ENCODE peak calls at places on chromosome 1, in nine cellular contexts. One of them, this sample, is unnamed. For H3K4me1, the result is how much of the 10 kb centered on the place peaks cover.

GRCh38 chr1:93672477-93673158 is 9.0 kb downstream of the BCAR3 start:
- DNase-seq in heart left ventricle: no peak
- DNase-seq in ovary: peak
- DNase-seq in mammary epithelial cell: no peak
- DNase-seq in upper lobe of right lung: peak
- DNase-seq in small intestine: no peak
- DNase-seq in cardiac muscle cell: peak
- DNase-seq in psoas muscle: no peak
- DNase-seq in CD8-positive, alpha-beta T cell: no peak
- DNase-seq in this sample: no peak

GRCh38 chr1:230237805-230238204 is 170.8 kb downstream of the GALNT2 start:
- DNase-seq in heart left ventricle: no peak
- DNase-seq in ovary: no peak
- DNase-seq in mammary epithelial cell: no peak
- DNase-seq in upper lobe of right lung: no peak
- DNase-seq in small intestine: no peak
- DNase-seq in cardiac muscle cell: no peak
- DNase-seq in psoas muscle: no peak
- DNase-seq in CD8-positive, alpha-beta T cell: no peak
- DNase-seq in this sample: no peak

GRCh38 chr1:41199375-41199774 is 42.7 kb downstream of the SCMH1 start:
- DNase-seq in heart left ventricle: no peak
- DNase-seq in ovary: no peak
- DNase-seq in mammary epithelial cell: no peak
- DNase-seq in upper lobe of right lung: no peak
- DNase-seq in small intestine: no peak
- DNase-seq in cardiac muscle cell: no peak
- DNase-seq in psoas muscle: no peak
- DNase-seq in CD8-positive, alpha-beta T cell: no peak
- DNase-seq in this sample: no peak

GRCh38 chr1:36322085-36322785 is 1.2 kb downstream of the EVA1B start:
- DNase-seq in heart left ventricle: peak
- DNase-seq in ovary: peak
- DNase-seq in mammary epithelial cell: no peak
- DNase-seq in upper lobe of right lung: no peak
- DNase-seq in small intestine: no peak
- DNase-seq in cardiac muscle cell: no peak
- DNase-seq in psoas muscle: no peak
- DNase-seq in CD8-positive, alpha-beta T cell: no peak
- DNase-seq in this sample: no peak

GRCh38 chr1:79457825-79458224 is 451.3 kb upstream of the ADGRL4 start:
- DNase-seq in heart left ventricle: no peak
- DNase-seq in ovary: no peak
- DNase-seq in mammary epithelial cell: no peak
- DNase-seq in upper lobe of right lung: no peak
- DNase-seq in small intestine: no peak
- DNase-seq in cardiac muscle cell: no peak
- DNase-seq in psoas muscle: no peak
- DNase-seq in CD8-positive, alpha-beta T cell: no peak
- DNase-seq in this sample: no peak

GRCh38 chr1:211335507-211336157 is 9.0 kb downstream of the TRAF5 start:
- DNase-seq in heart left ventricle: no peak
- DNase-seq in ovary: no peak
- DNase-seq in mammary epithelial cell: no peak
- DNase-seq in upper lobe of right lung: no peak
- DNase-seq in small intestine: peak
- DNase-seq in cardiac muscle cell: no peak
- DNase-seq in psoas muscle: no peak
- DNase-seq in CD8-positive, alpha-beta T cell: no peak
- DNase-seq in this sample: no peak

GRCh38 chr1:43435146-43436145 is 18.3 kb downstream of the HYI start:
- DNase-seq in heart left ventricle: peak
- DNase-seq in ovary: no peak
- DNase-seq in mammary epithelial cell: no peak
- DNase-seq in upper lobe of right lung: peak
- DNase-seq in small intestine: no peak
- DNase-seq in cardiac muscle cell: peak
- DNase-seq in psoas muscle: peak
- DNase-seq in CD8-positive, alpha-beta T cell: no peak
- DNase-seq in this sample: peak

GRCh38 chr1:227895828-227896685 is 51.7 kb downstream of the WNT9A start:
- DNase-seq in heart left ventricle: no peak
- DNase-seq in ovary: peak
- DNase-seq in mammary epithelial cell: peak
- DNase-seq in upper lobe of right lung: peak
- DNase-seq in small intestine: no peak
- DNase-seq in cardiac muscle cell: peak
- DNase-seq in psoas muscle: peak
- DNase-seq in CD8-positive, alpha-beta T cell: peak
- DNase-seq in this sample: peak

GRCh38 chr1:97192872-97193572 is 471.4 kb downstream of the PTBP2 start:
- DNase-seq in heart left ventricle: no peak
- DNase-seq in ovary: no peak
- DNase-seq in mammary epithelial cell: peak
- DNase-seq in upper lobe of right lung: no peak
- DNase-seq in small intestine: peak
- DNase-seq in cardiac muscle cell: no peak
- DNase-seq in psoas muscle: no peak
- DNase-seq in CD8-positive, alpha-beta T cell: no peak
- DNase-seq in this sample: no peak

GRCh38 chr1:18798533-18799445 is 60.7 kb downstream of the TAS1R2 start:
- DNase-seq in heart left ventricle: no peak
- DNase-seq in ovary: no peak
- DNase-seq in mammary epithelial cell: no peak
- DNase-seq in upper lobe of right lung: no peak
- DNase-seq in small intestine: no peak
- DNase-seq in cardiac muscle cell: no peak
- DNase-seq in psoas muscle: no peak
- DNase-seq in CD8-positive, alpha-beta T cell: no peak
- DNase-seq in this sample: no peak

GRCh38 chr1:35305383-35305782 is 36.9 kb downstream of the ZMYM4 start:
- DNase-seq in heart left ventricle: no peak
- DNase-seq in ovary: no peak
- DNase-seq in mammary epithelial cell: no peak
- DNase-seq in upper lobe of right lung: no peak
- DNase-seq in small intestine: no peak
- DNase-seq in cardiac muscle cell: no peak
- DNase-seq in psoas muscle: no peak
- DNase-seq in CD8-positive, alpha-beta T cell: no peak
- DNase-seq in this sample: no peak

GRCh38 chr1:42767510-42767924 is 468 bp downstream of the C1orf50 start:
- DNase-seq in heart left ventricle: no peak
- DNase-seq in ovary: no peak
- DNase-seq in mammary epithelial cell: peak
- DNase-seq in upper lobe of right lung: no peak
- DNase-seq in small intestine: peak
- DNase-seq in cardiac muscle cell: no peak
- DNase-seq in psoas muscle: no peak
- DNase-seq in CD8-positive, alpha-beta T cell: no peak
- DNase-seq in this sample: no peak

GRCh38 chr1:29324771-29325351 is 88.5 kb downstream of the PTPRU start:
- DNase-seq in heart left ventricle: no peak
- DNase-seq in ovary: peak
- DNase-seq in mammary epithelial cell: no peak
- DNase-seq in upper lobe of right lung: peak
- DNase-seq in small intestine: peak
- DNase-seq in cardiac muscle cell: peak
- DNase-seq in psoas muscle: no peak
- DNase-seq in CD8-positive, alpha-beta T cell: no peak
- DNase-seq in this sample: no peak

GRCh38 chr1:13556224-13556764 is 27.3 kb upstream of the PDPN start:
- DNase-seq in heart left ventricle: no peak
- DNase-seq in ovary: no peak
- DNase-seq in mammary epithelial cell: no peak
- DNase-seq in upper lobe of right lung: no peak
- DNase-seq in small intestine: no peak
- DNase-seq in cardiac muscle cell: no peak
- DNase-seq in psoas muscle: no peak
- DNase-seq in CD8-positive, alpha-beta T cell: no peak
- DNase-seq in this sample: no peak

GRCh38 chr1:25997759-25998074 is at the start of gene PAFAH2:
- DNase-seq in heart left ventricle: no peak
- DNase-seq in ovary: no peak
- DNase-seq in mammary epithelial cell: no peak
- DNase-seq in upper lobe of right lung: peak
- DNase-seq in small intestine: no peak
- DNase-seq in cardiac muscle cell: no peak
- DNase-seq in psoas muscle: peak
- DNase-seq in CD8-positive, alpha-beta T cell: no peak
- DNase-seq in this sample: peak

GRCh38 chr1:2548068-2548589 is 8.0 kb upstream of the TNFRSF14 start:
- DNase-seq in heart left ventricle: peak
- DNase-seq in ovary: peak
- DNase-seq in mammary epithelial cell: peak
- DNase-seq in upper lobe of right lung: peak
- DNase-seq in small intestine: peak
- DNase-seq in cardiac muscle cell: peak
- DNase-seq in psoas muscle: peak
- DNase-seq in CD8-positive, alpha-beta T cell: peak
- DNase-seq in this sample: peak

GRCh38 chr1:187236676-187237075 is 407.9 kb downstream of the PLA2G4A start:
- DNase-seq in heart left ventricle: peak
- DNase-seq in ovary: no peak
- DNase-seq in mammary epithelial cell: no peak
- DNase-seq in upper lobe of right lung: no peak
- DNase-seq in small intestine: no peak
- DNase-seq in cardiac muscle cell: peak
- DNase-seq in psoas muscle: no peak
- DNase-seq in CD8-positive, alpha-beta T cell: no peak
- DNase-seq in this sample: no peak

GRCh38 chr1:170445096-170445495 is 86.9 kb upstream of the GORAB start:
- DNase-seq in heart left ventricle: no peak
- DNase-seq in ovary: no peak
- DNase-seq in mammary epithelial cell: peak
- DNase-seq in upper lobe of right lung: no peak
- DNase-seq in small intestine: no peak
- DNase-seq in cardiac muscle cell: no peak
- DNase-seq in psoas muscle: no peak
- DNase-seq in CD8-positive, alpha-beta T cell: no peak
- DNase-seq in this sample: no peak

GRCh38 chr1:221089273-221089672 is 210.0 kb downstream of the HLX start:
- DNase-seq in heart left ventricle: no peak
- DNase-seq in ovary: no peak
- DNase-seq in mammary epithelial cell: no peak
- DNase-seq in upper lobe of right lung: no peak
- DNase-seq in small intestine: no peak
- DNase-seq in cardiac muscle cell: no peak
- DNase-seq in psoas muscle: no peak
- DNase-seq in CD8-positive, alpha-beta T cell: no peak
- DNase-seq in this sample: no peak

GRCh38 chr1:109895720-109896504 is 14.7 kb upstream of the CSF1 start:
- DNase-seq in heart left ventricle: peak
- DNase-seq in ovary: no peak
- DNase-seq in mammary epithelial cell: no peak
- DNase-seq in upper lobe of right lung: no peak
- DNase-seq in small intestine: no peak
- DNase-seq in cardiac muscle cell: no peak
- DNase-seq in psoas muscle: peak
- DNase-seq in CD8-positive, alpha-beta T cell: no peak
- DNase-seq in this sample: peak
- H3K27ac ChIP-seq in heart left ventricle: peak
- H3K27ac ChIP-seq in ovary: no peak
- H3K27ac ChIP-seq in mammary epithelial cell: no peak
- H3K27ac ChIP-seq in upper lobe of right lung: peak
- H3K27ac ChIP-seq in small intestine: peak
- H3K27ac ChIP-seq in cardiac muscle cell: no peak
- H3K27ac ChIP-seq in psoas muscle: peak
- H3K27ac ChIP-seq in CD8-positive, alpha-beta T cell: no peak
- H3K27ac ChIP-seq in this sample: peak

DNA sequence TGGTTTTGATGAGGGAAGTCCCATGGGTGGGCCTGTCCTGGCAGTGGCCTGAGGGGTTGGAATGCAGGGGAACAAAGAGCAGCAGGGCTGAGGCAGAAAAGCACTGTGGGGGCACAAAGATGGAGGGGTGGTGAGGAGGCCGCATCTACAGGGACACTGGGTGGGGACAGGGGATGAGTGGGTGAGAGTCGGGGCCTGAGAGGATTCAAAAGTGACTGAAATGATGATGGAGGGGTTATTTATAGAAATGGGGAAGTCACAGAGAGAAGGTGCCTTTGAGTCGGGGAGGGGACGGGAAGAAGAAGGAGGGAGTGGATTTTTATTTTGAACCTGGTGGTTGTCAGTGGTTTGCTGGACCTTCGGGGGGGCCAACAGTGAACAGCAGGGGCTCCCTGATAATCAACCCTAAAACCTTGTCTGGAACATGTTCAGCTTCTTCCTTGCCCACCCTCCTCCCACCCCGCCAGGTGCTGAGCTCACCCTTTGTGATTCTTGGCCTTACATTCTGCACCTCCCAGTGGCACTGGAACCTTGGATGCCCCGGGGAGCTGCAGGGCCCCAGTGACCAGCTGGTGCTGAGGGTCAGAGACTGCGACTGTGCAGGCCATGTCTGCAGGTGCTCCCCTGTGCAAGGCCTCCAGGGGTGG is 42.9 kb downstream of the IER5 start:
- DNase-seq in heart left ventricle: no peak
- DNase-seq in ovary: no peak
- DNase-seq in mammary epithelial cell: no peak
- DNase-seq in upper lobe of right lung: no peak
- DNase-seq in small intestine: no peak
- DNase-seq in cardiac muscle cell: no peak
- DNase-seq in psoas muscle: no peak
- DNase-seq in CD8-positive, alpha-beta T cell: no peak
- DNase-seq in this sample: no peak
- H3K4me1 ChIP-seq in heart left ventricle: half or more
- H3K4me1 ChIP-seq in ovary: under half
- H3K4me1 ChIP-seq in mammary epithelial cell: under half
- H3K4me1 ChIP-seq in upper lobe of right lung: half or more
- H3K4me1 ChIP-seq in small intestine: under half
- H3K4me1 ChIP-seq in cardiac muscle cell: under half
- H3K4me1 ChIP-seq in psoas muscle: under half
- H3K4me1 ChIP-seq in CD8-positive, alpha-beta T cell: under half
- H3K4me1 ChIP-seq in this sample: half or more

DNA sequence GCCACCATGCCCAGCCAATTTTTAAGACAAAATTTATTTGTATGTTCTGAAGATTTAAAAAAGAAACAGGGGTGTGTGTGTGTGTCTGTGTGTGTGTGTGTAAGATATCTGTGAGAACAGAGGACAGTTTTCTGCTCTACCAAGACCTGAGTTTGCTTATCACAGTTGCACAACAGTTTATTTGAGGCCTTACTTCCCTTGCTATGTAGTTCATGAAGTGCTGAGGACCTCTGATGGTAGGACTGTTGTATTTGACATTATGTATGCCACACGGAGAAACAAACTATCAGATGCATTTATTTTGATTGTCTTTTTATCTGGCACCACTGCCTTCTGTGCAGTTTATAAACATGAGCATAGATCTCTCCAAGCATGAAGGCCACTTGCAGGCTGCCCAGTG is 355.2 kb downstream of the PBX1 start:
- DNase-seq in heart left ventricle: no peak
- DNase-seq in ovary: no peak
- DNase-seq in mammary epithelial cell: peak
- DNase-seq in upper lobe of right lung: no peak
- DNase-seq in small intestine: peak
- DNase-seq in cardiac muscle cell: peak
- DNase-seq in psoas muscle: no peak
- DNase-seq in CD8-positive, alpha-beta T cell: no peak
- DNase-seq in this sample: no peak
- H3K27ac ChIP-seq in heart left ventricle: no peak
- H3K27ac ChIP-seq in ovary: no peak
- H3K27ac ChIP-seq in mammary epithelial cell: no peak
- H3K27ac ChIP-seq in upper lobe of right lung: no peak
- H3K27ac ChIP-seq in small intestine: no peak
- H3K27ac ChIP-seq in cardiac muscle cell: no peak
- H3K27ac ChIP-seq in psoas muscle: no peak
- H3K27ac ChIP-seq in CD8-positive, alpha-beta T cell: no peak
- H3K27ac ChIP-seq in this sample: no peak

GRCh38 chr1:152185544-152186391 is 26.7 kb upstream of the RPTN start:
- DNase-seq in heart left ventricle: peak
- DNase-seq in ovary: no peak
- DNase-seq in mammary epithelial cell: peak
- DNase-seq in upper lobe of right lung: no peak
- DNase-seq in small intestine: peak
- DNase-seq in cardiac muscle cell: no peak
- DNase-seq in psoas muscle: no peak
- DNase-seq in CD8-positive, alpha-beta T cell: peak
- DNase-seq in this sample: no peak
- H3K4me1 ChIP-seq in heart left ventricle: under half
- H3K4me1 ChIP-seq in ovary: under half
- H3K4me1 ChIP-seq in mammary epithelial cell: half or more
- H3K4me1 ChIP-seq in upper lobe of right lung: under half
- H3K4me1 ChIP-seq in small intestine: under half
- H3K4me1 ChIP-seq in cardiac muscle cell: under half
- H3K4me1 ChIP-seq in psoas muscle: under half
- H3K4me1 ChIP-seq in CD8-positive, alpha-beta T cell: under half
- H3K4me1 ChIP-seq in this sample: half or more

This sample was measured in suprapubic skin.